ENCODE peak calls at places on chromosomes 11 and 22, in five cellular contexts. G is A549, Q is HCT116, P is HL-60, M is GM23338. H is an unnamed sample.

GRCh38 chr11:112834277-112834755 is 126.9 kb upstream of the NCAM1 start:
- DNase-seq in M (no peak), G (no peak), P (no peak), Q (no peak), H (no peak)

GRCh38 chr11:92225563-92226308 is 1.1 kb downstream of the FAT3 start:
- DNase-seq in G (no peak), Q (no peak), M (peak; percentile 77), P (no peak), H (no peak)

GRCh38 chr22:45889093-45889538 is 87.8 kb downstream of the WNT7B start:
- DNase-seq in G (no peak), M (no peak), P (no peak), Q (no peak), H (no peak)

GRCh38 chr11:109552376-109552775 is 130.4 kb downstream of the C11orf87 start:
- DNase-seq in Q (no peak), M (no peak), P (no peak), G (no peak), H (no peak)

GRCh38 chr22:19110064-19110458 is 12.2 kb downstream of the DGCR2 start:
- DNase-seq in G (no peak), P (no peak), Q (no peak), M (peak; percentile 41), H (no peak)

GRCh38 chr11:125305346-125305745 is 140.8 kb downstream of the PKNOX2 start:
- DNase-seq in Q (no peak), P (no peak), M (peak; percentile 39), G (no peak), H (no peak)

GRCh38 chr11:45216031-45216430 is 69.6 kb downstream of the PRDM11 start:
- DNase-seq in Q (no peak), G (no peak), P (no peak), M (no peak), H (no peak)

GRCh38 chr11:9138612-9139579 is 47.5 kb upstream of the SCUBE2 start:
- DNase-seq in M (no peak), G (peak; percentile 86), Q (peak; percentile 75), P (no peak), H (peak; percentile 94)

GRCh38 chr11:5689551-5689983 is at the start of gene TRIM22:
- DNase-seq in P (peak; percentile 57), M (peak; percentile 81), G (no peak), Q (no peak), H (no peak)

GRCh38 chr22:36463783-36464184 is 17.7 kb downstream of the TXN2 start:
- DNase-seq in G (no peak), P (no peak), M (no peak), Q (no peak), H (no peak)

GRCh38 chr11:118744001-118744400 is 47.0 kb downstream of the DDX6 start:
- DNase-seq in G (no peak), Q (no peak), P (no peak), M (no peak), H (no peak)

GRCh38 chr22:49738006-49738405 is 89.7 kb downstream of the BRD1 start:
- DNase-seq in Q (no peak), G (no peak), M (no peak), P (no peak), H (no peak)

GRCh38 chr11:125262825-125263218 is 98.3 kb downstream of the PKNOX2 start:
- DNase-seq in P (no peak), M (no peak), Q (no peak), G (no peak), H (no peak)

GRCh38 chr11:128448487-128448886 is 138.9 kb downstream of the ETS1 start:
- DNase-seq in G (peak; percentile 75), Q (peak; percentile 95), P (no peak), M (peak; percentile 11), H (peak; percentile 96)

GRCh38 chr11:44280257-44280656 is 29.7 kb downstream of the ALX4 start:
- DNase-seq in G (no peak), Q (no peak), M (no peak), P (no peak), H (no peak)

GRCh38 chr11:14578551-14578956 is 58.4 kb upstream of the PSMA1 start:
- DNase-seq in M (no peak), P (peak; percentile 88), Q (no peak), G (peak; percentile 27), H (no peak)

GRCh38 chr11:110297082-110297725 is 790 bp upstream of the RDX start:
- DNase-seq in M (no peak), P (no peak), Q (no peak), G (no peak), H (no peak)

GRCh38 chr22:48098936-48099245 is 1336.4 kb downstream of the TBC1D22A start:
- DNase-seq in G (no peak), Q (no peak), P (no peak), M (no peak), H (no peak)

GRCh38 chr22:43203471-43203981 is 16.6 kb upstream of the TTLL12 start:
- DNase-seq in G (no peak), Q (no peak), M (peak; percentile 91), P (no peak), H (no peak)

GRCh38 chr22:45224988-45225731 is 15.5 kb downstream of the KIAA0930 start:
- DNase-seq in Q (no peak), G (no peak), M (no peak), P (no peak), H (no peak)

GRCh38 chr11:67646535-67647336 is 3.8 kb downstream of the ACY3 start:
- DNase-seq in M (no peak), G (no peak), Q (no peak), P (peak; percentile 94), H (no peak)

GRCh38 chr11:69940246-69940610 is 121.0 kb upstream of the FGF3 start:
- DNase-seq in P (no peak), G (no peak), Q (no peak), M (no peak), H (no peak)

GRCh38 chr11:69942333-69942820 is 123.2 kb upstream of the FGF3 start:
- DNase-seq in M (no peak), P (no peak), Q (no peak), G (no peak), H (no peak)

GRCh38 chr11:69938206-69938605 is 119.0 kb upstream of the FGF3 start:
- DNase-seq in Q (no peak), G (no peak), P (no peak), M (no peak), H (no peak)

GRCh38 chr11:69941546-69942332 is 122.5 kb upstream of the FGF3 start:
- DNase-seq in Q (no peak), G (no peak), M (no peak), P (no peak), H (no peak)

GRCh38 chr11:69939551-69940245 is 120.5 kb upstream of the FGF3 start:
- DNase-seq in M (no peak), P (no peak), Q (no peak), G (no peak), H (no peak)
- H3K4me3 ChIP-seq in M (no peak overlapping the region), P (no peak overlapping the region), Q (no peak overlapping the region), G (no peak overlapping the region), H (no peak overlapping the region)

DNA sequence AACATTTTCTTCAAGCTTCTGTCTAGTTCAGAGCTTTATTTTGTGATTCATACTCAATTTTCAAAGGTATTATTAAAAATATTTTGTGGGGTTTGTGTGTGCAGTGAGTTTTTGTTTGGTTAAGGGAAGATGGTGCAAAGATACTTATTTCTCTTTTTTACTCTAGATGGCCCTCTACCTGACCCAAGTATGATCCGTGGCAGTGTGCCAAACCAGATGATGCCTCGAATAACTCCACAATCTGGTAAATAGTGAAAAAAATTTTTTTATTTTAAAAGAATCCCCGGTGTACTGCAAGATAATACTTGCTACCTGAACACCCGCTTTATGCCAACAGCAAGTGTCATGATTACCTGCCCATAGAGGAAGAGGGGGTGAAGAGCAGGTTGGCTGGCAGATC is 54.2 kb downstream of the EP300 start:
- DNase-seq in P (no peak), G (peak; percentile 5), Q (no peak), M (no peak), H (no peak)
- TF ChIP-seq REST in P (no peak), G (no peak), Q (no peak), M (no peak), H (no peak)

GRCh38 chr11:72241290-72241781 is 2.6 kb downstream of the PHOX2A start:
- DNase-seq in Q (no peak), G (no peak), P (no peak), M (peak; percentile 52), H (no peak)

GRCh38 chr11:72238492-72239295 is 5.3 kb downstream of the PHOX2A start:
- DNase-seq in G (no peak), M (peak; percentile 32), Q (no peak), P (no peak), H (no peak)

GRCh38 chr11:72240461-72241289 is 3.3 kb downstream of the PHOX2A start:
- DNase-seq in P (no peak), G (no peak), Q (no peak), M (peak; percentile 34), H (no peak)

GRCh38 chr11:72239296-72239848 is 4.6 kb downstream of the PHOX2A start:
- DNase-seq in Q (no peak), P (no peak), M (peak; percentile 78), G (no peak), H (no peak)

GRCh38 chr11:72239849-72240460 is 4.0 kb downstream of the PHOX2A start:
- DNase-seq in G (no peak), P (no peak), Q (no peak), M (peak; percentile 28), H (no peak)
- H3K4me3 ChIP-seq in G (no peak overlapping the region), P (no peak overlapping the region), Q (no peak overlapping the region), M (peak overlapping the region; percentile 60), H (peak overlapping the region; percentile 46)

GRCh38 chr11:12218909-12219308 is 108.5 kb downstream of the MICAL2 start:
- DNase-seq in P (no peak), G (no peak), Q (no peak), M (no peak), H (no peak)
- TF ChIP-seq REST in P (no peak), G (no peak), Q (no peak), M (no peak), H (no peak)

GRCh38 chr11:65615950-65616574 is 486 bp downstream of the PCNX3 start:
- DNase-seq in P (peak; percentile 67), G (peak; percentile 47), M (peak; percentile 57), Q (no peak), H (no peak)

GRCh38 chr11:65618763-65619162 is 3.2 kb downstream of the PCNX3 start:
- DNase-seq in G (no peak), Q (no peak), P (no peak), M (no peak), H (no peak)

GRCh38 chr11:65616575-65617001 is 1.0 kb downstream of the PCNX3 start:
- DNase-seq in G (no peak), M (no peak), P (no peak), Q (no peak), H (no peak)

GRCh38 chr11:65617990-65618751 is 2.6 kb downstream of the PCNX3 start:
- DNase-seq in Q (no peak), G (no peak), P (no peak), M (no peak), H (no peak)

GRCh38 chr11:65617136-65617850 is 1.7 kb downstream of the PCNX3 start:
- DNase-seq in M (no peak), P (no peak), G (no peak), Q (no peak), H (no peak)
- H3K4me3 ChIP-seq in M (peak overlapping the region; percentile 58), P (peak overlapping the region; percentile 97), G (peak overlapping the region; percentile 87), Q (peak overlapping the region; percentile 86), H (peak overlapping the region; percentile 88)

DNA sequence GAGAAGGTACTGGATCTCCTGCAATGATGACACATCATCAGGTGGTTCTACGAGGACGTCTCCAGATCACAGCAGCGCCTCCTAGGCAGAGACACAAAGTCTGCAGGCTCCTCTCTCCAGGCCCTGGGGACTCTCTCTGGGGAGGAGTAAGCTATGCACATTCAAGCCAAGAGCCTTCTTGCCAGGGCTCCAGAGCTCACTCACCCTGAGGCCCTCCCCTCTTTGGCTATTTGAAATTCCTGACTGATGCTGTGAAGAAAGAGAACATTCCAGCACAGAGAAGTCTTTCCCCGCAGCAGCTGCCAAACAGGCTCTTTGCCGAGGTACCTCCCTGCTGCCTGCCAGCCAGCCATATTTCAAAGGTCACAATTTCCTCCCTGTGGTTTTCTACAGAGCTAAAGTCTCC is 204.9 kb downstream of the CSNK2A3 start:
- DNase-seq in M (peak; percentile 77), G (peak; percentile 29), Q (no peak), P (no peak), H (no peak)
- TF ChIP-seq REST in M (no peak), G (no peak), Q (no peak), P (no peak), H (no peak)

H was measured in Panc1.